ENCODE peak calls at places on chromosomes 1 and 21, in four cellular contexts. Q is GM12878, I is K562, T is A549. H is an unnamed sample.

GRCh38 chr1:22284906-22285544 is 142.1 kb upstream of the WNT4 start:
- DNase-seq in Q (no peak), T (no peak), I (peak), H (no peak)

GRCh38 chr1:12570291-12570690 is 47.7 kb downstream of the DHRS3 start:
- DNase-seq in T (no peak), I (no peak), Q (no peak), H (no peak)

GRCh38 chr1:42910985-42911384 is 47.7 kb downstream of the SLC2A1 start:
- DNase-seq in I (no peak), Q (no peak), T (no peak), H (no peak)

GRCh38 chr1:50333595-50333974 is 89.7 kb downstream of the DMRTA2 start:
- DNase-seq in I (peak), T (peak), Q (no peak), H (peak)

GRCh38 chr1:9687876-9688582 is 36.5 kb downstream of the PIK3CD start:
- DNase-seq in I (peak), Q (no peak), T (no peak), H (peak)

GRCh38 chr1:81377406-81377805 is 423.3 kb upstream of the ADGRL2 start:
- DNase-seq in Q (no peak), T (no peak), I (no peak), H (no peak)

GRCh38 chr1:51966559-51966958 is 23.9 kb downstream of the RAB3B start:
- DNase-seq in Q (no peak), T (no peak), I (no peak), H (no peak)

GRCh38 chr1:26584022-26584485 is 54.5 kb downstream of the RPS6KA1 start:
- DNase-seq in I (peak), Q (no peak), T (peak), H (no peak)

GRCh38 chr1:219703240-219703639 is 90.3 kb upstream of the ZC3H11B start:
- DNase-seq in T (no peak), I (no peak), Q (no peak), H (no peak)

GRCh38 chr1:119626841-119627240 is 21.2 kb downstream of the ZNF697 start:
- DNase-seq in T (no peak), Q (no peak), I (no peak), H (peak)

GRCh38 chr21:43734131-43734634 is 15.3 kb downstream of the PDXK start:
- DNase-seq in Q (no peak), I (no peak), T (no peak), H (no peak)

GRCh38 chr1:99146129-99146848 is 118.0 kb upstream of the PLPPR4 start:
- DNase-seq in T (no peak), I (no peak), Q (no peak), H (no peak)

GRCh38 chr1:2564815-2565415 is 8.7 kb downstream of the TNFRSF14 start:
- DNase-seq in Q (no peak), I (no peak), T (no peak), H (no peak)

GRCh38 chr1:222251813-222252212 is 296.1 kb downstream of the HHIPL2 start:
- DNase-seq in Q (no peak), I (no peak), T (no peak), H (no peak)

GRCh38 chr1:117734403-117734802 is 128.6 kb downstream of the TENT5C start:
- DNase-seq in Q (no peak), T (no peak), I (no peak), H (no peak)

GRCh38 chr1:9696793-9697192 is 45.3 kb downstream of the PIK3CD start:
- DNase-seq in T (no peak), Q (no peak), I (no peak), H (no peak)

GRCh38 chr1:107877092-107877491 is 87.9 kb downstream of the VAV3 start:
- DNase-seq in T (no peak), I (no peak), Q (no peak), H (peak)

GRCh38 chr1:67713071-67713806 is 28.2 kb downstream of the GADD45A start:
- DNase-seq in Q (no peak), T (peak), I (no peak), H (peak)

GRCh38 chr1:242467556-242468145 is 56.8 kb downstream of the PLD5 start:
- DNase-seq in T (peak), Q (no peak), I (peak), H (peak)

GRCh38 chr1:244603498-244603897 is 49.4 kb upstream of the DESI2 start:
- DNase-seq in Q (no peak), I (peak), T (peak), H (peak)

GRCh38 chr21:45586289-45586858 is 44.1 kb upstream of the SLC19A1 start:
- DNase-seq in Q (no peak), I (no peak), T (no peak), H (no peak)

GRCh38 chr1:120133228-120133927 is 42.9 kb downstream of the SEC22B start:
- DNase-seq in Q (no peak), T (no peak), I (no peak), H (no peak)

GRCh38 chr1:117010310-117010969 is 8.9 kb downstream of the CD101 start:
- DNase-seq in Q (no peak), I (no peak), T (no peak), H (no peak)

GRCh38 chr1:30685796-30686165 is 37.6 kb downstream of the MATN1 start:
- DNase-seq in Q (no peak), I (no peak), T (no peak), H (no peak)

GRCh38 chr21:43196789-43197188 is 28.0 kb downstream of the CRYAA start:
- DNase-seq in Q (no peak), I (no peak), T (no peak), H (no peak)

GRCh38 chr21:36437745-36438128 is 42.2 kb downstream of the CLDN14 start:
- DNase-seq in T (peak), Q (no peak), I (peak), H (peak)

GRCh38 chr1:10384219-10384618 is 14.6 kb upstream of the PGD start:
- DNase-seq in I (no peak), Q (no peak), T (no peak), H (no peak)

GRCh38 chr1:25858906-25859789 is at the start of gene AUNIP:
- DNase-seq in Q (peak), T (peak), I (peak), H (peak)

GRCh38 chr1:9768983-9769382 is 54.8 kb downstream of the CLSTN1 start:
- DNase-seq in Q (no peak), I (no peak), T (no peak), H (no peak)

GRCh38 chr21:28431527-28432200 is 561.0 kb downstream of the LTN1 start:
- DNase-seq in T (no peak), Q (no peak), I (no peak), H (peak)

GRCh38 chr1:106022312-106022902 is 1034.1 kb upstream of the PRMT6 start:
- DNase-seq in Q (no peak), T (no peak), I (no peak), H (no peak)

GRCh38 chr1:214364335-214364734 is 83.4 kb downstream of the SMYD2 start:
- DNase-seq in Q (no peak), T (no peak), I (no peak), H (no peak)

GRCh38 chr1:184858288-184858687 is 103.6 kb upstream of the EDEM3 start:
- DNase-seq in Q (no peak), I (no peak), T (no peak), H (no peak)

GRCh38 chr1:184859381-184860105 is 104.9 kb upstream of the EDEM3 start:
- DNase-seq in Q (no peak), T (no peak), I (no peak), H (no peak)

GRCh38 chr1:184854036-184854435 is 99.4 kb upstream of the EDEM3 start:
- DNase-seq in Q (no peak), T (no peak), I (no peak), H (no peak)

GRCh38 chr1:184851822-184852746 is 97.4 kb upstream of the EDEM3 start:
- DNase-seq in T (no peak), Q (no peak), I (no peak), H (no peak)

DNA sequence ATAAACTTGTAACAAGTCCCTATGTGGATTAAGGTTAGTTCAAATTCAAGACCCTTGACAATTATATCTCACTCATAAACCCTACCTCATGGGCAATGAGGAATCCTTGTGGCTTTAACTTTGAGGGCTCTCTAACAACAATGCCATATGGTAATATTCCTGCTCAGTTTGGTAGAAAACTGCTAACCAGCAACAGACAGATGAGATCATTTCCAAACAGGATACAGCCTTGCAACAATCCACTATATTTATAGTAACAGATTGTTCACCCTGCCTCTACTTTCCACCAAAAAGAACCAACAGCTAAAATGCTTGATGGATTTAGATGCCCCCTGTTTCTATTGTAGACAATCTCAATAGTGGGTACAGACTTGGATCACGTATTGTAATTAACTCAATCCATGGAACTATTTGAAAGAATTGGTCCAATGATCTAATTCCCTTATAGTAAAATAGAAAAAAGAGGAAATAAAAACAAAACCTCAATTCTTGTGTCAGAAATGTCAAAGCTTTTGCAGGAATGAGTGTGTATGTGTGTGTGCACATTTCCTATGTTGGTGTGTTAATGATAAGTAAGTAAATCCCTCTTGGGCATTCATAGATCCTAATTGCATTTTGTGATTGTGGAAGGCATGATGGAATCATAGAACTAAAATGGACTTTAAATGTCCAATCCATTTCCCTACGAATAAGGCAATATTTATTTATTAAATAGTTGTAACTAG is 100.0 kb upstream of the EDEM3 start:
- DNase-seq in Q (no peak), T (no peak), I (no peak), H (peak)
- TF ChIP-seq ELK1 in Q (no peak), T (no peak), I (no peak), H (no peak)

GRCh38 chr1:54374766-54375165 is 31.4 kb downstream of the SSBP3 start:
- DNase-seq in T (no peak), Q (no peak), I (no peak), H (no peak)
- TF ChIP-seq ELK1 in T (no peak), Q (no peak), I (no peak), H (no peak)

DNA sequence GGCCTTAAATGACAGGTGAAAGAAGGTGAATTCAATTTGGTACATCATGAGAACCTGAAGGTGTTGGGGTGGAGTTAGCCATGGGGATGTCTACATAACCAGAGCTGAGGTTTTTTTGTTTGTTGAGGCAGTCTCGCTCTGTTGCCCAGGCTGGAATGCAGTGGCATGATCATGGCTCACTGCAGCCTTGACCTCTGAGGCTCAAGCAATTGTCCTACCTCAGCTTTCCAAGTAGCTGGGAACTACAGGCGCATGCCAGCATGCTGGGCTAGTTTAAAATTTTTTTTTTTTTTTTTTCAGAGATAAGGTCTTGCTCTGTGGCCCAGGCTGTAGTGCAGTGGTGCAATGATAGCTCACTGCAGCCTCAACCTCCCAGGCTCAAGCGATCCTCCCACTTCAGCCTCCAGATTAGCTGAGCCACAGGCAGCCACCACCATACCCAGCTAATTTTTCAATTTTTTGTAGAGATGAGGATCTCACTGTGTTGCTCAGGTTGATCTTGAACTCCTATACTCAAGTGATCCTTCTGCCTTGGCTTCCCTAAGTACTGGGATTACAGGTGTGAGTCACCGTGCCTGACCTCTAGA is 1.9 kb upstream of the MPZ start:
- DNase-seq in Q (no peak), T (no peak), I (no peak), H (no peak)
- TF ChIP-seq ELK1 in Q (no peak), T (no peak), I (no peak), H (no peak)

DNA sequence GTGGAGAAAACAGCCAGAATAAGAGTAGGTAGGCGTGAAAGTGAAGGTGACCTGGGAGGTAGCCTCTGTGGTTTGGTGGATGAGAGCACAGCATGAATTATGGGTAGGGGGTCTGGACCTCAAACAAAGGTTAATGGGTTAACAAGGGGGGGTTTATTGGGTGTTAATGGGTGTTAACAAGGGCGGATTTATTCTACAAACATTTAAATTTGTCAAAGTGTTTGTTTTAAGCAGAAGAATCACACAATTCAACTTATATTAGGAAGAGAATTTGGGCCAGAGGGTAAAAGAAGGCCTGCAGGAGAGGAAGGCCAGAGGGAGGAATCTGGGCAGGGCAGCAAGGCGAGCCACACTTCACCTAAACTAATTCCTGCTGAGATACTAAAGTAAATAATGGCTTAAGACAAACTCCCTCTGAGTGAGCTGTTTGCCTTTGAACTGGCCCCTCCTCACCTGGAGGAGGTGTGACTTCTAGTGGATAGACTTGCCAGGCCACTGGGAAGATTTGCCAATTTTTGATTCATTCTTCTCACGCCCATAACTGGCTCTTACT is 191.7 kb downstream of the GIPC2 start:
- DNase-seq in Q (no peak), I (no peak), T (peak), H (no peak)
- TF ChIP-seq ELK1 in Q (no peak), I (no peak), T (no peak), H (no peak)

DNA sequence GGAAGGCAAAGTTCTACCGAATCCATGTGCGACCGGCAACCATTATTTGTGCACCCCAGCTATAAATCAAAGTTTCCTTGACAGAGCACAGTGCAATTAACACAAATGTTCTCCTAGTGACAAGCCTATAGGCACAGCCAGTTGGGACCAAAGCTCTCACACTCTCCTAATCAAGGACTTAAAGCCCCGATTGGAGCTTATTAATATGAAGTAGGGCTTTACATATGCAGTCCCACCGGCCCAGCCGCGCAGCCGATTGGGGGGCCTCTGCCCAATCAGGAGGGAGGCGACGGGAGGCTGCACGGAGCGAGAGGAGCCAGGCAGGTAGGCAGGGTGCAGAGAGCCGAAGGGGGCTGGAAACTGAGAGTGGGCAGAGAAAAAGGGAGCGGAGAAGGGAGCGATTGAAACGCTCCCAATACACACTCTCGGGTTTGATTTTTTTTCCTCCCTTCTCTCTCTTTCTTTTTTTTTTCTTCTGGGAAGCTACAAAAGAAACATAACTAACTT is at the start of gene ESRRG:
- DNase-seq in Q (no peak), I (no peak), T (no peak), H (peak)
- TF ChIP-seq ELK1 in Q (no peak), I (no peak), T (no peak), H (no peak)

H was measured in IMR-90.